ENCODE peak calls at places on chromosomes 16 and 17, in four cellular contexts. One of them, this sample, is unnamed.

GRCh38 chr17:31460226-31460721 is 68.8 kb downstream of the RAB11FIP4 start:
- DNase-seq in fibroblast of the aortic adventitia: no peak
- DNase-seq in dorsolateral prefrontal cortex: no peak
- DNase-seq in neural crest cell: no peak
- DNase-seq in this sample: no peak

GRCh38 chr17:38465420-38466345 is 37.4 kb downstream of the ARHGAP23 start:
- DNase-seq in neural crest cell: no peak
- DNase-seq in fibroblast of the aortic adventitia: peak; percentile 41
- DNase-seq in dorsolateral prefrontal cortex: no peak
- DNase-seq in this sample: no peak

GRCh38 chr17:7632492-7632894 is 2.6 kb downstream of the SHBG start:
- DNase-seq in fibroblast of the aortic adventitia: peak; percentile 73
- DNase-seq in dorsolateral prefrontal cortex: no peak
- DNase-seq in neural crest cell: no peak
- DNase-seq in this sample: peak; percentile 52

GRCh38 chr17:78013683-78014467 is 55.4 kb downstream of the TNRC6C start:
- DNase-seq in fibroblast of the aortic adventitia: peak; percentile 93
- DNase-seq in dorsolateral prefrontal cortex: peak; percentile 53
- DNase-seq in neural crest cell: peak; percentile 41
- DNase-seq in this sample: peak; percentile 83

GRCh38 chr16:86022381-86022960 is 123.5 kb downstream of the IRF8 start:
- DNase-seq in fibroblast of the aortic adventitia: no peak
- DNase-seq in neural crest cell: no peak
- DNase-seq in dorsolateral prefrontal cortex: no peak
- DNase-seq in this sample: no peak

GRCh38 chr16:83940630-83941378 is 12.2 kb upstream of the OSGIN1 start:
- DNase-seq in dorsolateral prefrontal cortex: no peak
- DNase-seq in fibroblast of the aortic adventitia: no peak
- DNase-seq in neural crest cell: no peak
- DNase-seq in this sample: no peak

GRCh38 chr16:1152123-1152638 is 725 bp upstream of the CACNA1H start:
- DNase-seq in neural crest cell: peak; percentile 32
- DNase-seq in fibroblast of the aortic adventitia: no peak
- DNase-seq in dorsolateral prefrontal cortex: no peak
- DNase-seq in this sample: no peak

GRCh38 chr16:66622863-66623262 is 18.4 kb downstream of the CMTM3 start:
- DNase-seq in dorsolateral prefrontal cortex: no peak
- DNase-seq in neural crest cell: no peak
- DNase-seq in fibroblast of the aortic adventitia: peak; percentile 26
- DNase-seq in this sample: no peak

GRCh38 chr16:1057252-1057932 is 15.2 kb upstream of the SSTR5 start:
- DNase-seq in neural crest cell: peak; percentile 85
- DNase-seq in dorsolateral prefrontal cortex: no peak
- DNase-seq in fibroblast of the aortic adventitia: peak; percentile 4
- DNase-seq in this sample: no peak

GRCh38 chr17:62093188-62094155 is 28.4 kb upstream of the MED13 start:
- DNase-seq in fibroblast of the aortic adventitia: peak; percentile 85
- DNase-seq in neural crest cell: no peak
- DNase-seq in dorsolateral prefrontal cortex: no peak
- DNase-seq in this sample: peak; percentile 51

GRCh38 chr16:87072101-87072500 is 245.1 kb downstream of the C16orf95 start:
- DNase-seq in neural crest cell: no peak
- DNase-seq in dorsolateral prefrontal cortex: no peak
- DNase-seq in fibroblast of the aortic adventitia: no peak
- DNase-seq in this sample: no peak

GRCh38 chr17:66952031-66952524 is 12.4 kb upstream of the CACNG4 start:
- DNase-seq in fibroblast of the aortic adventitia: no peak
- DNase-seq in dorsolateral prefrontal cortex: no peak
- DNase-seq in neural crest cell: no peak
- DNase-seq in this sample: peak; percentile 84

GRCh38 chr16:67449739-67450138 is 18.8 kb downstream of the HSD11B2 start:
- DNase-seq in neural crest cell: no peak
- DNase-seq in dorsolateral prefrontal cortex: no peak
- DNase-seq in fibroblast of the aortic adventitia: no peak
- DNase-seq in this sample: no peak

GRCh38 chr17:17535957-17536356 is 39.8 kb upstream of the RASD1 start:
- DNase-seq in dorsolateral prefrontal cortex: peak; percentile 78
- DNase-seq in fibroblast of the aortic adventitia: no peak
- DNase-seq in neural crest cell: no peak
- DNase-seq in this sample: no peak

GRCh38 chr16:68469728-68470460 is 21.6 kb upstream of the SMPD3 start:
- DNase-seq in fibroblast of the aortic adventitia: peak; percentile 2
- DNase-seq in neural crest cell: no peak
- DNase-seq in dorsolateral prefrontal cortex: no peak
- DNase-seq in this sample: no peak

GRCh38 chr16:2495041-2495440 is 18.7 kb upstream of the ATP6V0C start:
- DNase-seq in dorsolateral prefrontal cortex: no peak
- DNase-seq in fibroblast of the aortic adventitia: no peak
- DNase-seq in neural crest cell: no peak
- DNase-seq in this sample: no peak

GRCh38 chr16:84843149-84844048 is 23.6 kb downstream of the CRISPLD2 start:
- DNase-seq in fibroblast of the aortic adventitia: no peak
- DNase-seq in dorsolateral prefrontal cortex: no peak
- DNase-seq in neural crest cell: no peak
- DNase-seq in this sample: peak; percentile 40

GRCh38 chr17:49989518-49989880 is 5.5 kb downstream of the DLX3 start:
- DNase-seq in dorsolateral prefrontal cortex: no peak
- DNase-seq in fibroblast of the aortic adventitia: no peak
- DNase-seq in neural crest cell: no peak
- DNase-seq in this sample: no peak

GRCh38 chr16:46765050-46765449 is 16.9 kb upstream of the MYLK3 start:
- DNase-seq in dorsolateral prefrontal cortex: no peak
- DNase-seq in fibroblast of the aortic adventitia: no peak
- DNase-seq in neural crest cell: no peak
- DNase-seq in this sample: no peak

GRCh38 chr16:69930117-69930776 is 20.9 kb upstream of the CLEC18A start:
- DNase-seq in dorsolateral prefrontal cortex: no peak
- DNase-seq in neural crest cell: peak; percentile 61
- DNase-seq in fibroblast of the aortic adventitia: peak; percentile 72
- DNase-seq in this sample: peak; percentile 69

DNA sequence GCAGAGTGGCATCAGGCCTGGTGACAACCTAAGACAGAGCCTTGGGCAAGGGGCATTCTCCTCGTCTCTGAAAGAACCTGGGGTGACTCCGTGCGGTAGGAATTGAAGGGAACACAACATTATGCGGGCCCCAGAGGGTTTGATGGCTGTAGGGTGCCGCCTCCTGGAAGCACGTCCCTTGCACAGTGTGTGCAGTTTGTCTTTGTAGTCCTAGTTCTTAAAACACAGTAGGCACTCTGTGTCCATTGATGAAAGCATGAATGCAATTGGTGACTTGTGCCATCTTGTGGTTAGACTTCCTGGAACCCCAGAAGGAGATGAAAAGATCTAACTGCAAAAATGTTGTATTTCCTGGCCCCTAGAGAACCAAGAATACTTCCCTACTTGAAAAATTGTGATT is 279.8 kb downstream of the UTP18 start:
- DNase-seq in neural crest cell: no peak
- DNase-seq in fibroblast of the aortic adventitia: no peak
- DNase-seq in dorsolateral prefrontal cortex: peak; percentile 66
- DNase-seq in this sample: no peak
- TF ChIP-seq CTCF in neural crest cell: no peak
- TF ChIP-seq CTCF in fibroblast of the aortic adventitia: no peak
- TF ChIP-seq CTCF in dorsolateral prefrontal cortex: peak; percentile 68
- TF ChIP-seq CTCF in this sample: no peak

DNA sequence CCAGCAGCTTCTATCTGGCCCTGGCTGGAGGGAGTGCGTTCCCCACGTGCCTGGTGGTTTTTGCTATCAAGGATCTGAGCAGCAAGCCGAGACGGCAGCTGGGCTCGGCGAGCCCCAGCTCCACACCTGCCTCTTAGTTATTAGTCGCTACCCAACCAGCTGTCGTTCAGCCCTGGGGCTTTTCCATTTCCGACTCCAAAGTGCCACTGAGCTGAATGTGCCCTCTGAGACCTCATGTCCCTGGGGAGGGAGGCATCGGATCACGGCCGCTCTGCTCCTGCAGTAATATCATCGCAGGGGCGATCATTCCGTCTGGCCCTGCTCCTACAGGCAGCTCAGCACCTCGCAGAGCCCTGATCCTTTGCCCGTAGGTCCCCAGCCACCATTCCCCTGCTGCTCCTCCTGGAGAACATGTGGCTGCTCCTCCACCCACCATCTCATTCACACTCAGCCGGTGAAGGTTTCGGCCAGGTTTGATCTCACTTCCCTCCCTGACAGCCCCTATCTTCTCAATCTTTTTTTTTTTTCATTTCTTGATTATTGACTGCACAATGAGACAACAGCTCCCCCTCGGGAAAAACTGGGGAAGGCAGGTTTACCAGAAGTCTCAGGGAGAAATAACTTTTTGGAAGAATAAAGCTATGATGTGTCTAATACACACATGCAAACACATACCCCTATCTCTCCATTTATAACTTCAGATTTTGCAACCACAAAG is 86.7 kb downstream of the ZFHX3 start:
- DNase-seq in dorsolateral prefrontal cortex: no peak
- DNase-seq in fibroblast of the aortic adventitia: no peak
- DNase-seq in neural crest cell: no peak
- DNase-seq in this sample: peak; percentile 29
- TF ChIP-seq CTCF in dorsolateral prefrontal cortex: peak; percentile 34
- TF ChIP-seq CTCF in fibroblast of the aortic adventitia: peak; percentile 39
- TF ChIP-seq CTCF in neural crest cell: peak; percentile 52
- TF ChIP-seq CTCF in this sample: peak; percentile 60

DNA sequence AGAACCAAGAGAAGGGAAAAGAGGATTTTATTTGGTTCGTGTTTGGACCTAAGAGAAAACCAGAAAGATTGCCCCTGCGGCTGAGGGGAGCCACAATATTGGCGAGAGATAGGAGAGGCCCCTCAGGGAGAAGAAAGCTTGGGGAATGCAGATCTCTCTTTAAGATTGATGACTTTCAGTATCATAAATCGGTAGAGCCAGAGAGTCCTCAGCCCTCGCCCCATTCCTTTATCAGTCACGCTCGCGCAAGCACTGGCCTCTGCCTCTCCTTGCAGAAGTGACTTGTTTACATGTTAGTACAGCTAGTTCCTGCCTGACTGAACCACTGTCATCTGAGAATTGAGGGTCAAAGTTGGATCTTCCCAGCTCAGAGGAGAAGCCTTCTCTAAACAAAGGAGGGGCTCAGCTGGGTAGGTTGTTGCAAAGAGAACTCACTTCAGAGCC is 21.5 kb upstream of the KRT19 start:
- DNase-seq in neural crest cell: no peak
- DNase-seq in dorsolateral prefrontal cortex: no peak
- DNase-seq in fibroblast of the aortic adventitia: no peak
- DNase-seq in this sample: peak; percentile 67
- TF ChIP-seq CTCF in neural crest cell: no peak
- TF ChIP-seq CTCF in dorsolateral prefrontal cortex: no peak
- TF ChIP-seq CTCF in fibroblast of the aortic adventitia: no peak
- TF ChIP-seq CTCF in this sample: no peak

GRCh38 chr17:29867643-29868181 is 62.3 kb downstream of the SSH2 start:
- DNase-seq in dorsolateral prefrontal cortex: no peak
- DNase-seq in fibroblast of the aortic adventitia: peak; percentile 21
- DNase-seq in neural crest cell: no peak
- DNase-seq in this sample: no peak
- TF ChIP-seq CTCF in dorsolateral prefrontal cortex: peak; percentile 52
- TF ChIP-seq CTCF in fibroblast of the aortic adventitia: peak; percentile 17
- TF ChIP-seq CTCF in neural crest cell: peak; percentile 38
- TF ChIP-seq CTCF in this sample: peak; percentile 10

GRCh38 chr17:82696259-82696658 is 2.2 kb downstream of the RAB40B start:
- DNase-seq in fibroblast of the aortic adventitia: no peak
- DNase-seq in dorsolateral prefrontal cortex: no peak
- DNase-seq in neural crest cell: no peak
- DNase-seq in this sample: no peak
- TF ChIP-seq CTCF in fibroblast of the aortic adventitia: no peak
- TF ChIP-seq CTCF in dorsolateral prefrontal cortex: no peak
- TF ChIP-seq CTCF in neural crest cell: no peak
- TF ChIP-seq CTCF in this sample: no peak

GRCh38 chr16:19228057-19228456 is 57.5 kb upstream of the CLEC19A start:
- DNase-seq in neural crest cell: no peak
- DNase-seq in fibroblast of the aortic adventitia: no peak
- DNase-seq in dorsolateral prefrontal cortex: no peak
- DNase-seq in this sample: no peak
- TF ChIP-seq CTCF in neural crest cell: no peak
- TF ChIP-seq CTCF in fibroblast of the aortic adventitia: no peak
- TF ChIP-seq CTCF in dorsolateral prefrontal cortex: no peak
- TF ChIP-seq CTCF in this sample: no peak

GRCh38 chr16:51845586-51845985 is 694.5 kb upstream of the SALL1 start:
- DNase-seq in neural crest cell: no peak
- DNase-seq in dorsolateral prefrontal cortex: no peak
- DNase-seq in fibroblast of the aortic adventitia: no peak
- DNase-seq in this sample: no peak
- TF ChIP-seq CTCF in neural crest cell: no peak
- TF ChIP-seq CTCF in dorsolateral prefrontal cortex: no peak
- TF ChIP-seq CTCF in fibroblast of the aortic adventitia: no peak
- TF ChIP-seq CTCF in this sample: no peak

GRCh38 chr17:4503283-4504005 is 4.8 kb downstream of the SPNS2 start:
- DNase-seq in fibroblast of the aortic adventitia: no peak
- DNase-seq in dorsolateral prefrontal cortex: no peak
- DNase-seq in neural crest cell: no peak
- DNase-seq in this sample: no peak

GRCh38 chr17:4499431-4500187 is 928 bp downstream of the SPNS2 start:
- DNase-seq in dorsolateral prefrontal cortex: peak; percentile 61
- DNase-seq in fibroblast of the aortic adventitia: no peak
- DNase-seq in neural crest cell: peak; percentile 19
- DNase-seq in this sample: no peak

GRCh38 chr17:4502466-4503154 is 3.9 kb downstream of the SPNS2 start:
- DNase-seq in dorsolateral prefrontal cortex: no peak
- DNase-seq in fibroblast of the aortic adventitia: no peak
- DNase-seq in neural crest cell: no peak
- DNase-seq in this sample: no peak

GRCh38 chr17:4500188-4500565 is 1.5 kb downstream of the SPNS2 start:
- DNase-seq in fibroblast of the aortic adventitia: no peak
- DNase-seq in neural crest cell: no peak
- DNase-seq in dorsolateral prefrontal cortex: no peak
- DNase-seq in this sample: no peak

DNA sequence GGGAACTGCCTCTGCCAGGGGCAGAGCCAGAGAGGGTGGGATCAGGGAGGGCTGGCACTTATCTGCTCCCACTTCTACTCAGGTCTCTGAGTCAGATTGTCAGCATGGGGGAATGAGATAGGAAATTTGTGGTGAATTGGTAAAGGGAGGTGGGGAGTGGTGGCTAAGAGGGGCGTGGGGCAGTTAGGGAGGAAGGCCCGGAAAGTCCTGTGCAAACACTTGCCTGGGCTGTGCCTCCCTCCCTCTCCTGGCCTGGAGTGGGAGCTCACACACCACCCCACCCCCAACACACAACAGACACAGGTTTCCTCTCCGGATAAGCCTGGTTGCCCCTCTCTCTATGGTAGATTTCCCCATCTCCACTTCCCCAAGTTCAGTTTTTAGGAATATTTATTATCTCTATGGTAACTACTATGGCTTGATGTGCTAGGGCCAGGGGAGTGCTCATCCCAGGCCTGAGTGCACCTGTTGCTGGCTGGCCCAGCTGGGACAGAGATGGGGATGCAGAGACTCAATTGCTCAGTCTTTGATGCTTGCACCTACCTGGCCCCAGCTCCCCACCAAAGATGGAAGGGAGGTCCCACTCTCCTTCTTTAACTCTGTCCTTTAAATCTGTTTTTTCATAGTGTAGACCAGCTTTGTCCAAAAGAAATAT is 2.7 kb downstream of the SPNS2 start:
- DNase-seq in neural crest cell: no peak
- DNase-seq in dorsolateral prefrontal cortex: no peak
- DNase-seq in fibroblast of the aortic adventitia: no peak
- DNase-seq in this sample: no peak
- TF ChIP-seq CTCF in neural crest cell: no peak
- TF ChIP-seq CTCF in dorsolateral prefrontal cortex: no peak
- TF ChIP-seq CTCF in fibroblast of the aortic adventitia: no peak
- TF ChIP-seq CTCF in this sample: no peak